ENCODE peak calls at places on chromosome 17, in eight cellular contexts. I is left cardiac atrium, V is NB4, K is fibroblast of villous mesenchyme, N is NCI-H510A, D is iPS-NIHi11, O is body of pancreas, T is T-helper 2 cell. C is an unnamed sample.

GRCh38 chr17:43377056-43377810 is 21.6 kb upstream of the ARL4D start:
- DNase-seq in I (no peak), V (no peak), K (no peak), N (no peak), D (peak; percentile 47), O (no peak), T (no peak), C (no peak)

GRCh38 chr17:39735882-39736281 is 1.9 kb upstream of the GRB7 start:
- DNase-seq in I (no peak), V (no peak), K (no peak), N (peak; percentile 4), D (no peak), O (no peak), T (no peak), C (no peak)

GRCh38 chr17:42849031-42849430 is 2.0 kb upstream of the AOC3 start:
- DNase-seq in I (no peak), V (no peak), K (no peak), N (no peak), D (no peak), O (no peak), T (no peak), C (no peak)

GRCh38 chr17:54980372-54980771 is 11.8 kb downstream of the STXBP4 start:
- DNase-seq in I (no peak), V (no peak), K (no peak), N (no peak), D (no peak), O (no peak), T (no peak), C (no peak)

GRCh38 chr17:65601881-65602280 is 40.4 kb upstream of the AXIN2 start:
- DNase-seq in I (no peak), V (no peak), K (no peak), N (no peak), D (no peak), O (no peak), T (no peak), C (no peak)

GRCh38 chr17:12727076-12727750 is 61.5 kb downstream of the MYOCD start:
- DNase-seq in I (no peak), V (no peak), K (peak; percentile 89), N (no peak), D (no peak), O (no peak), T (no peak), C (no peak)

GRCh38 chr17:45046536-45047125 is 4.8 kb downstream of the DCAKD start:
- DNase-seq in I (no peak), V (no peak), K (no peak), N (peak; percentile 6), D (no peak), O (no peak), T (no peak), C (no peak)

GRCh38 chr17:82012482-82013295 is 10.0 kb downstream of the CENPX start:
- DNase-seq in I (no peak), V (no peak), K (no peak), N (peak; percentile 83), D (peak; percentile 20), O (no peak), T (no peak), C (no peak)

GRCh38 chr17:47705536-47706481 is 11.8 kb downstream of the TBKBP1 start:
- DNase-seq in I (no peak), V (no peak), K (no peak), N (no peak), D (no peak), O (no peak), T (no peak), C (no peak)

GRCh38 chr17:14775761-14776492 is 475.0 kb downstream of the HS3ST3B1 start:
- DNase-seq in I (no peak), V (no peak), K (no peak), N (no peak), D (no peak), O (no peak), T (no peak), C (no peak)

GRCh38 chr17:15921640-15922039 is 23.3 kb upstream of the ADORA2B start:
- DNase-seq in I (no peak), V (no peak), K (no peak), N (no peak), D (no peak), O (no peak), T (no peak), C (no peak)

GRCh38 chr17:43759836-43760235 is 1.2 kb upstream of the SOST start:
- DNase-seq in I (no peak), V (no peak), K (no peak), N (no peak), D (no peak), O (no peak), T (no peak), C (no peak)

GRCh38 chr17:14748036-14748715 is 447.3 kb downstream of the HS3ST3B1 start:
- DNase-seq in I (no peak), V (peak; percentile 79), K (no peak), N (no peak), D (no peak), O (no peak), T (no peak), C (peak; percentile 96)

GRCh38 chr17:79810138-79811027 is 13.5 kb upstream of the CBX8 start:
- DNase-seq in I (peak; percentile 82), V (peak; percentile 84), K (peak; percentile 71), N (peak; percentile 90), D (peak; percentile 86), O (peak; percentile 61), T (peak; percentile 72), C (peak; percentile 79)

GRCh38 chr17:76685846-76686245 is 24.9 kb downstream of the MXRA7 start:
- DNase-seq in I (no peak), V (no peak), K (no peak), N (no peak), D (no peak), O (no peak), T (no peak), C (no peak)

GRCh38 chr17:48068491-48068961 is 20.4 kb downstream of the NFE2L1 start:
- DNase-seq in I (no peak), V (peak; percentile 21), K (peak; percentile 58), N (no peak), D (peak; percentile 52), O (no peak), T (no peak), C (no peak)

GRCh38 chr17:48143629-48144028 is 36.1 kb downstream of the SNX11 start:
- DNase-seq in I (no peak), V (no peak), K (no peak), N (peak; percentile 52), D (no peak), O (no peak), T (no peak), C (no peak)

GRCh38 chr17:7196651-7197050 is 17.5 kb upstream of the ASGR1 start:
- DNase-seq in I (no peak), V (no peak), K (no peak), N (no peak), D (no peak), O (no peak), T (no peak), C (no peak)

GRCh38 chr17:72358465-72358864 is 237.6 kb downstream of the SOX9 start:
- DNase-seq in I (no peak), V (no peak), K (no peak), N (no peak), D (no peak), O (no peak), T (no peak), C (no peak)

GRCh38 chr17:36203335-36203734 is 6.8 kb upstream of the CCL3L1 start:
- DNase-seq in I (no peak), V (no peak), K (no peak), N (no peak), D (no peak), O (no peak), T (no peak), C (no peak)

GRCh38 chr17:14211778-14212177 is 24.9 kb downstream of the CDRT15 start:
- DNase-seq in I (peak; percentile 31), V (peak; percentile 16), K (peak; percentile 10), N (no peak), D (peak; percentile 47), O (peak; percentile 16), T (no peak), C (no peak)

GRCh38 chr17:1929896-1930750 is 95.0 kb downstream of the RTN4RL1 start:
- DNase-seq in I (no peak), V (no peak), K (no peak), N (no peak), D (no peak), O (no peak), T (no peak), C (no peak)

GRCh38 chr17:83069931-83070374 is 9.5 kb upstream of the METRNL start:
- DNase-seq in I (peak; percentile 17), V (no peak), K (no peak), N (no peak), D (no peak), O (no peak), T (no peak), C (no peak)

GRCh38 chr17:70447588-70447987 is 278.3 kb downstream of the KCNJ2 start:
- DNase-seq in I (no peak), V (no peak), K (no peak), N (no peak), D (no peak), O (no peak), T (no peak), C (no peak)

GRCh38 chr17:2418572-2418971 is 17.7 kb upstream of the MNT start:
- DNase-seq in I (no peak), V (no peak), K (peak; percentile 86), N (no peak), D (no peak), O (peak; percentile 59), T (no peak), C (no peak)

GRCh38 chr17:46770818-46771600 is 47.5 kb downstream of the WNT3 start:
- DNase-seq in I (peak; percentile 48), V (peak; percentile 77), K (peak; percentile 51), N (peak; percentile 16), D (no peak), O (peak; percentile 29), T (no peak), C (no peak)

GRCh38 chr17:53127331-53127730 is 695.4 kb upstream of the KIF2B start:
- DNase-seq in I (no peak), V (no peak), K (no peak), N (no peak), D (no peak), O (no peak), T (no peak), C (no peak)

GRCh38 chr17:68642118-68642412 is 40.9 kb upstream of the FAM20A start:
- DNase-seq in I (no peak), V (no peak), K (no peak), N (no peak), D (no peak), O (no peak), T (no peak), C (no peak)